ENCODE peak calls at places on chromosomes 2 and 18, in ten cellular contexts. A is activated CD4-positive, alpha-beta T cell treated with anti-CD3 and anti-CD28 coated beads for 4 hours; S is cortex of kidney; I is NCI-H187 treated with DMSO at 0.1 percent for 48 hours; W is hippocampal formation; Y is NCI-H1694 treated with DMSO at 0.1 percent for 48 hours; E is T-helper 17 cell; X is activated gamma-delta T cell treated with anti-CD3 and anti-CD28 coated beads, Interleukin-2, amount 50 U/mL, for 16 hours; Q is choroid plexus epithelial cell; H is stimulated activated CD8-positive, alpha-beta memory T cell treated with anti-CD3 and anti-CD28 coated beads, Interleukin-7, amount 100 ng/mL, for 1 hour. P is an unnamed sample.

GRCh38 chr2:32945286-32945685 is 1.5 kb upstream of the LTBP1 start:
- DNase-seq in A (no peak), S (no peak), I (no peak), W (no peak), Y (no peak), E (no peak), X (no peak), Q (no peak), H (no peak), P (no peak)

GRCh38 chr2:215951558-215951957 is 61.8 kb downstream of the MREG start:
- DNase-seq in A (no peak), S (no peak), I (no peak), W (no peak), Y (no peak), E (no peak), X (no peak), Q (no peak), H (no peak), P (no peak)

GRCh38 chr2:101200714-101201113 is 49.5 kb upstream of the TBC1D8 start:
- DNase-seq in A (no peak), S (no peak), I (no peak), W (no peak), Y (no peak), E (no peak), X (no peak), Q (peak; percentile 21), H (no peak), P (no peak)

GRCh38 chr2:67579207-67579606 is 182.1 kb downstream of the ETAA1 start:
- DNase-seq in A (no peak), S (no peak), I (peak; percentile 63), W (no peak), Y (no peak), E (no peak), X (no peak), Q (peak; percentile 83), H (no peak), P (no peak)

GRCh38 chr2:76491503-76491902 is 780.8 kb upstream of the GCFC2 start:
- DNase-seq in A (no peak), S (no peak), I (no peak), W (no peak), Y (no peak), E (no peak), X (no peak), Q (no peak), H (no peak), P (no peak)

GRCh38 chr2:8239402-8240127 is 442.3 kb upstream of the ID2 start:
- DNase-seq in A (no peak), S (no peak), I (no peak), W (peak; percentile 44), Y (no peak), E (no peak), X (no peak), Q (no peak), H (no peak), P (no peak)

GRCh38 chr18:50820901-50821520 is 1.2 kb upstream of the MRO start:
- DNase-seq in A (no peak), S (no peak), I (no peak), W (peak; percentile 39), Y (peak; percentile 4), E (no peak), X (no peak), Q (no peak), H (no peak), P (no peak)

GRCh38 chr2:148996805-148997204 is 41.7 kb upstream of the LYPD6B start:
- DNase-seq in A (no peak), S (no peak), I (no peak), W (no peak), Y (no peak), E (no peak), X (no peak), Q (no peak), H (no peak), P (no peak)

GRCh38 chr2:47422016-47422415 is 19.1 kb downstream of the MSH2 start:
- DNase-seq in A (no peak), S (no peak), I (no peak), W (no peak), Y (no peak), E (no peak), X (no peak), Q (peak; percentile 17), H (no peak), P (no peak)

GRCh38 chr18:37378616-37379015 is 187.0 kb downstream of the CELF4 start:
- DNase-seq in A (no peak), S (no peak), I (no peak), W (no peak), Y (no peak), E (no peak), X (no peak), Q (no peak), H (no peak), P (no peak)

GRCh38 chr2:8459474-8459873 is 222.4 kb upstream of the ID2 start:
- DNase-seq in A (no peak), S (no peak), I (no peak), W (no peak), Y (no peak), E (no peak), X (no peak), Q (no peak), H (no peak), P (no peak)

GRCh38 chr2:190791347-190791982 is 89.2 kb upstream of the GLS start:
- DNase-seq in A (peak; percentile 52), S (no peak), I (no peak), W (peak; percentile 27), Y (no peak), E (no peak), X (peak; percentile 21), Q (peak; percentile 59), H (no peak), P (peak; percentile 19)

GRCh38 chr18:75554644-75555043 is 127.1 kb upstream of the SMIM21 start:
- DNase-seq in A (no peak), S (no peak), I (no peak), W (no peak), Y (no peak), E (no peak), X (no peak), Q (no peak), H (no peak), P (no peak)

GRCh38 chr18:26051845-26052244 is 38.6 kb downstream of the SS18 start:
- DNase-seq in A (no peak), S (no peak), I (no peak), W (no peak), Y (peak; percentile 16), E (no peak), X (no peak), Q (no peak), H (no peak), P (no peak)

GRCh38 chr2:195037072-195037471 is 620.0 kb upstream of the SLC39A10 start:
- DNase-seq in A (no peak), S (no peak), I (no peak), W (no peak), Y (no peak), E (no peak), X (no peak), Q (no peak), H (no peak), P (no peak)

GRCh38 chr2:98514879-98515570 is 70.4 kb downstream of the INPP4A start:
- DNase-seq in A (no peak), S (no peak), I (no peak), W (peak; percentile 22), Y (no peak), E (no peak), X (no peak), Q (peak; percentile 64), H (no peak), P (no peak)

GRCh38 chr18:50287028-50287440 is 458 bp downstream of the CXXC1 start:
- DNase-seq in A (no peak), S (no peak), I (no peak), W (no peak), Y (no peak), E (no peak), X (no peak), Q (no peak), H (no peak), P (no peak)

GRCh38 chr2:174563530-174564282 is 33.9 kb downstream of the WIPF1 start:
- DNase-seq in A (no peak), S (no peak), I (no peak), W (no peak), Y (no peak), E (no peak), X (no peak), Q (no peak), H (no peak), P (no peak)

GRCh38 chr2:236938126-236938525 is 147.6 kb upstream of the COPS8 start:
- DNase-seq in A (no peak), S (no peak), I (no peak), W (no peak), Y (no peak), E (no peak), X (no peak), Q (no peak), H (no peak), P (no peak)

GRCh38 chr2:101736861-101737291 is 39.4 kb downstream of the MAP4K4 start:
- DNase-seq in A (no peak), S (no peak), I (no peak), W (no peak), Y (no peak), E (no peak), X (no peak), Q (peak; percentile 85), H (no peak), P (no peak)